ENCODE peak calls at places on chromosomes 16 and 17, in ten cellular contexts. C, K, N, F, X, Y, G, D, B and I are unnamed samples.
A peak's percentile ranks its signal among the peaks of the same experiment; 100 is the strongest.

GRCh38 chr16:28936784-28937155 is 5.0 kb downstream of the CD19 start:
- DNase-seq in C (no peak), K (no peak), N (no peak), F (no peak), X (no peak), Y (no peak), G (no peak), D (no peak), B (no peak), I (no peak)

GRCh38 chr17:41060052-41060604 is at the start of gene KRTAP2-3:
- DNase-seq in C (peak; percentile 55), K (peak; percentile 88), N (no peak), F (peak; percentile 86), X (peak; percentile 66), Y (no peak), G (peak; percentile 92), D (peak; percentile 52), B (no peak), I (peak; percentile 97)

GRCh38 chr17:4509923-4510614 is 11.4 kb downstream of the SPNS2 start:
- DNase-seq in C (no peak), K (no peak), N (no peak), F (no peak), X (no peak), Y (no peak), G (no peak), D (no peak), B (no peak), I (no peak)

GRCh38 chr17:77462101-77462500 is 321.3 kb downstream of the SEC14L1 start:
- DNase-seq in C (no peak), K (no peak), N (no peak), F (no peak), X (no peak), Y (no peak), G (no peak), D (no peak), B (no peak), I (no peak)

GRCh38 chr17:751269-752001 is 629 bp downstream of the GEMIN4 start:
- DNase-seq in C (peak; percentile 62), K (peak; percentile 40), N (peak; percentile 57), F (no peak), X (peak; percentile 47), Y (peak; percentile 44), G (peak; percentile 28), D (peak; percentile 54), B (peak; percentile 35), I (peak; percentile 52)

GRCh38 chr16:81593481-81593880 is 148.9 kb downstream of the CMIP start:
- DNase-seq in C (no peak), K (no peak), N (no peak), F (no peak), X (no peak), Y (no peak), G (peak; percentile 52), D (no peak), B (no peak), I (peak; percentile 45)

GRCh38 chr17:39782481-39782880 is 44.7 kb downstream of the GRB7 start:
- DNase-seq in C (no peak), K (peak; percentile 89), N (no peak), F (no peak), X (peak; percentile 89), Y (no peak), G (peak; percentile 98), D (peak; percentile 3), B (no peak), I (peak; percentile 96)

GRCh38 chr17:56629450-56630187 is 36.1 kb downstream of the NOG start:
- DNase-seq in C (peak; percentile 45), K (peak; percentile 3), N (peak; percentile 69), F (peak; percentile 31), X (peak; percentile 4), Y (no peak), G (peak; percentile 3), D (peak; percentile 9), B (peak; percentile 62), I (peak; percentile 5)

GRCh38 chr16:87705780-87706277 is 60.0 kb downstream of the KLHDC4 start:
- DNase-seq in C (no peak), K (no peak), N (peak; percentile 42), F (no peak), X (no peak), Y (no peak), G (no peak), D (no peak), B (no peak), I (no peak)

GRCh38 chr17:64155090-64155630 is 25.2 kb upstream of the ERN1 start:
- DNase-seq in C (no peak), K (no peak), N (no peak), F (no peak), X (no peak), Y (no peak), G (no peak), D (no peak), B (no peak), I (no peak)

GRCh38 chr17:5065227-5065744 is 13.0 kb upstream of the ZFP3 start:
- DNase-seq in C (no peak), K (peak; percentile 54), N (no peak), F (no peak), X (peak; percentile 29), Y (no peak), G (no peak), D (no peak), B (no peak), I (no peak)

GRCh38 chr17:1552911-1553310 is 9.7 kb downstream of the PITPNA start:
- DNase-seq in C (no peak), K (no peak), N (no peak), F (no peak), X (no peak), Y (no peak), G (no peak), D (no peak), B (no peak), I (no peak)

GRCh38 chr17:50893183-50893993 is 27.2 kb upstream of the TOB1 start:
- DNase-seq in C (peak; percentile 68), K (no peak), N (peak; percentile 63), F (peak; percentile 71), X (peak; percentile 41), Y (peak; percentile 72), G (peak; percentile 22), D (peak; percentile 60), B (no peak), I (peak; percentile 72)

GRCh38 chr16:66422366-66422765 is 4.7 kb upstream of the BEAN1 start:
- DNase-seq in C (no peak), K (no peak), N (no peak), F (no peak), X (no peak), Y (no peak), G (no peak), D (no peak), B (no peak), I (no peak)

GRCh38 chr17:60864674-60865080 is 187.0 kb downstream of the BCAS3 start:
- DNase-seq in C (no peak), K (no peak), N (no peak), F (no peak), X (no peak), Y (no peak), G (no peak), D (no peak), B (no peak), I (no peak)

DNA sequence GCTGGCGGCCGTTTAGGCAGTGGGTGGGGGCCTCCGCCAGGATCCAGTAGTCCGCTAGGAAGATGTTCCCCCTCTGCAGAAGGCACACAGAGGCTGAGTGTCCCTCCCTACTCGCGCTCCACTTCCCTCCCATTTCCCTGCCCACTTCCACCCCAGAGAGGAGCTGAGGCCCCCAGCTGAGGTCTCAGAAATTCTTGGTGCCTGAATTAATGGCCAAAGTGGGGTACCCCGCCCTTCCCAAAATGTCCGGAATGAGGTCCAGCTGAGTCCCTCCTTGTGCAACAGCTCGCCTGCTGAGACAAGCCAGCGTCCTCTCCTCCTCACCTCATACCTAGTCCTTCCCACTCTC is 7.9 kb downstream of the ALOXE3 start:
- DNase-seq in C (no peak), K (no peak), N (no peak), F (no peak), X (no peak), Y (no peak), G (no peak), D (no peak), B (no peak), I (no peak)
- TF ChIP-seq CTCF in C (no peak), K (no peak), N (no peak), F (no peak), X (no peak), Y (no peak), G (no peak), D (no peak), B (no peak), I (no peak)

GRCh38 chr17:17888371-17888770 is 51.6 kb upstream of the SREBF1 start:
- DNase-seq in C (no peak), K (no peak), N (no peak), F (no peak), X (no peak), Y (no peak), G (no peak), D (no peak), B (no peak), I (no peak)
- H3K4me3 ChIP-seq in C (no peak overlapping the region), K (no peak overlapping the region), N (no peak overlapping the region), F (no peak overlapping the region), X (no peak overlapping the region), Y (no peak overlapping the region), G (no peak overlapping the region), D (no peak overlapping the region), B (no peak overlapping the region), I (no peak overlapping the region)

GRCh38 chr16:1183235-1183907 is 30.5 kb downstream of the CACNA1H start:
- DNase-seq in C (peak; percentile 69), K (peak; percentile 33), N (peak; percentile 75), F (no peak), X (peak; percentile 71), Y (peak; percentile 83), G (no peak), D (peak; percentile 47), B (no peak), I (no peak)

GRCh38 chr16:1180772-1181714 is 28.1 kb downstream of the CACNA1H start:
- DNase-seq in C (no peak), K (no peak), N (peak; percentile 73), F (no peak), X (no peak), Y (peak; percentile 55), G (no peak), D (no peak), B (no peak), I (no peak)

GRCh38 chr16:1181715-1182671 is 29.1 kb downstream of the CACNA1H start:
- DNase-seq in C (peak; percentile 83), K (peak; percentile 58), N (peak; percentile 53), F (no peak), X (peak; percentile 77), Y (peak; percentile 87), G (no peak), D (peak; percentile 80), B (no peak), I (no peak)

GRCh38 chr16:1184980-1185379 is 32.1 kb downstream of the CACNA1H start:
- DNase-seq in C (no peak), K (no peak), N (no peak), F (no peak), X (no peak), Y (no peak), G (no peak), D (no peak), B (no peak), I (no peak)

GRCh38 chr16:1184156-1184868 is 31.4 kb downstream of the CACNA1H start:
- DNase-seq in C (peak; percentile 57), K (no peak), N (no peak), F (no peak), X (no peak), Y (peak; percentile 43), G (no peak), D (no peak), B (no peak), I (no peak)
- TF ChIP-seq CTCF in C (no peak), K (no peak), N (no peak), F (no peak), X (no peak), Y (peak; percentile 13), G (no peak), D (peak; percentile 0), B (no peak), I (no peak)

GRCh38 chr17:81422776-81423697 is 27.8 kb downstream of the BAHCC1 start:
- DNase-seq in C (peak; percentile 96), K (peak; percentile 96), N (peak; percentile 66), F (peak; percentile 68), X (peak; percentile 95), Y (peak; percentile 88), G (peak; percentile 87), D (peak; percentile 91), B (peak; percentile 50), I (peak; percentile 95)
- H3K4me3 ChIP-seq in C (peak overlapping the region; percentile 39), K (peak overlapping the region; percentile 28), N (no peak overlapping the region), F (peak overlapping the region; percentile 40), X (peak overlapping the region; percentile 10), Y (no peak overlapping the region), G (no peak overlapping the region), D (peak overlapping the region; percentile 36), B (no peak overlapping the region), I (no peak overlapping the region)